ENCODE peak calls at places on chromosomes 13 and 19, in eight cellular contexts. H is CD8-positive, alpha-beta T cell; O is thoracic aorta; W is neural progenitor cell; D is testis; Q is transverse colon; F is progenitor cell of endocrine pancreas; B is brain microvascular endothelial cell. C is an unnamed sample.

GRCh38 chr19:6238256-6238642 is 41.5 kb downstream of the MLLT1 start:
- DNase-seq in B (no peak), Q (no peak), F (no peak), H (peak; percentile 31), D (no peak), W (no peak), O (no peak), C (no peak)

GRCh38 chr13:107554355-107554905 is 660.9 kb downstream of the LIG4 start:
- DNase-seq in F (no peak), D (no peak), O (no peak), W (no peak), Q (no peak), H (no peak), B (no peak), C (no peak)

GRCh38 chr13:49532593-49532992 is 36.8 kb downstream of the PHF11 start:
- DNase-seq in W (no peak), O (no peak), B (no peak), D (no peak), H (no peak), F (no peak), Q (no peak), C (no peak)

GRCh38 chr13:85366759-85367417 is 432.3 kb downstream of the SLITRK6 start:
- DNase-seq in F (no peak), O (no peak), Q (no peak), H (no peak), B (peak; percentile 60), W (no peak), D (no peak), C (no peak)

GRCh38 chr19:42421591-42422031 is 5.6 kb downstream of the LIPE start:
- DNase-seq in D (no peak), O (no peak), H (no peak), W (no peak), Q (no peak), F (no peak), B (no peak), C (no peak)

GRCh38 chr13:25971499-25972145 is 80.2 kb downstream of the SHISA2 start:
- DNase-seq in W (peak; percentile 46), D (no peak), B (no peak), O (no peak), F (no peak), Q (no peak), H (no peak), C (no peak)

GRCh38 chr13:66427330-66427990 is 802.7 kb downstream of the PCDH9 start:
- DNase-seq in Q (no peak), H (no peak), B (no peak), O (no peak), D (no peak), W (no peak), F (no peak), C (no peak)

GRCh38 chr19:50453243-50453642 is 20.6 kb downstream of the MYBPC2 start:
- DNase-seq in D (no peak), W (no peak), F (no peak), B (no peak), O (no peak), Q (no peak), H (no peak), C (no peak)

GRCh38 chr13:101614491-101614890 is 162.0 kb downstream of the ITGBL1 start:
- DNase-seq in H (no peak), Q (no peak), W (peak; percentile 30), B (no peak), F (no peak), O (no peak), D (no peak), C (no peak)

GRCh38 chr13:107641574-107641973 is 573.8 kb downstream of the LIG4 start:
- DNase-seq in F (no peak), O (no peak), H (no peak), W (no peak), Q (no peak), D (no peak), B (no peak), C (no peak)

GRCh38 chr19:52343548-52343947 is 7.5 kb downstream of the ZNF610 start:
- DNase-seq in F (peak; percentile 68), O (no peak), H (peak; percentile 43), D (peak; percentile 71), B (peak; percentile 2), Q (peak; percentile 9), W (peak; percentile 85), C (peak; percentile 25)

DNA sequence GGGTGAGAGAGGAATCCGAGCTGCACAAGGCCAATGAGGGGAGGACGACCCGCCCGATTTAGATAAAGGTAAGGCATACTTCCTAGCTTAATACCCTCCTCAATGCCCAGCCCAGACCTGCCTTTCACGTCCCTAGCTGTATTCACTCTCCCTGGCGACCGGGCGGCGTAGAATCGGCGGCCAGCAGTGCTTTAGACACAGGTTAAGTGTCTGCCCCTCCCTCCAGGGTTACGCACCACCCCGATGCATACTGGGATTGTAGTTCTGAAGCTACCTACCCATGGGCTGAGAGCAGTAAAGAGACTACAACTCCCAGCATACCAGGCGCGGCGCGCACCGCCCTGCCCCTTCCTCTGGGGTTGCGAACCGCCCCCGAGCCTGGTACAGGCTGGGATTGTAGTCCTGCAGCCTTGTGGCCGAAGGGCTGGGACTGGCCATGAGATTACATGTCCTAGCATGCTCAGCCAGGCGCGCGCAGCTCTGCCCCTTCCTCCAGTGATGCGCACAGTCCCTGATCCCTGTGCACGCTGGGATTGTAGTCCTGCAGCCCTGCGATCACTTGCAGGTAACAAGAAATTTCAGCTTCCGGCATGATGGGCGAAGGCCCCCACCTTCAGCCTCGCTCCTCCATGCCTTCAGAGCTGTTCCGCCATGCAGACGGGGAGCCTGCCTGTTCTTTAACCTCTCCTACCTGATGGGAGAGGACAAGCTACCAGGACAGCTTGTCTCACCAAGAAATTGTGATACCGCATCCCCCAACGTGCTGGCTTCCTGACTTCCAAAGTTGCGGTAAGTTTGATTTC is 43.5 kb upstream of the ZNF14 start:
- DNase-seq in F (peak; percentile 97), B (peak; percentile 99), W (peak; percentile 99), Q (peak; percentile 98), O (peak; percentile 94), H (peak; percentile 93), D (peak; percentile 99), C (peak; percentile 84)
- TF ChIP-seq CTCF in F (no peak), B (peak; percentile 17), W (no peak), Q (no peak), O (no peak), H (no peak), D (no peak), C (no peak)

DNA sequence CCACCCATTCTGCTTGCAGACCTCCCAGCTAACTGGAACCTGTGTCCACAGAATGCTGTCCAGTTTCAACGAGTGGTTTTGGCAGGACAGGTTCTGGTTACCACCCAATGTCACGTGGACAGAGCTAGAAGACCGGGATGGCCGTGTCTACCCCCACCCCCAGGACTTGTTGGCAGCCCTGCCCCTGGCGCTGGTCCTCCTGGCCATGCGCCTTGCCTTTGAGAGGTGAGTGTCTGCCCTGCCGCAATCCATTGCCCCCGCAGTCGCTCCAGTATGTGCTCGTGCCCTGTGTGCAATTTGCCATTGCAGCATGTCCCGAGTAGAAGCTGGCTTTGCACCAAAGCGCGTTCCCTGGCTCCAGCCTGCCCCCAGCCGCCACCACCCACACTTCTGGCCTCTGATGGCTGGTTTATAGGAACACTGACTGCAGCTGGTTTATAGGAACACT is 41.9 kb downstream of the CERS4 start:
- DNase-seq in Q (peak; percentile 44), D (peak; percentile 86), W (no peak), F (no peak), H (no peak), O (peak; percentile 30), B (no peak), C (no peak)
- TF ChIP-seq CTCF in Q (no peak), D (no peak), W (no peak), F (no peak), H (no peak), O (no peak), B (peak; percentile 18), C (no peak)

GRCh38 chr19:36547001-36547732 is 19.1 kb upstream of the ZNF260 start:
- DNase-seq in Q (no peak), W (no peak), H (no peak), F (no peak), B (no peak), O (no peak), D (no peak), C (no peak)
- TF ChIP-seq CTCF in Q (no peak), W (no peak), H (no peak), F (no peak), B (no peak), O (no peak), D (no peak), C (no peak)

DNA sequence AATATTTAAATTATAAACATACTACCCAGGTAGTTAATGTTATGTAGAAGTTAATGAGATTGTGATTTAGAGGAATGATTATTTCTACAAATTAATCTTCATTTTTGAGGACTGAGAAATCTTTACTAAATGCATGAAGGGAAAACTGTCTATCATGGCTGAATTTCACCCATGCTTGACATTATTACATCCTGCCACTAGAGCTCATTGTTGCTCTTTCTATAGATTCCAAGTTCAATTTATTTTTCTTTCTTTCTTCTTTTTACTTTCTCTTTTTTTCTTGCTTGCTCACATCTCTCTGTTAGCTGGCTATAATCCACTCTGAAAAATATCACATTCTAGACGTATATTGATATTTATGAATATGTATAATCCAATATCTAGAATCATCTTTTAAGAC is 505.0 kb upstream of the KLHL1 start:
- DNase-seq in O (no peak), H (no peak), F (no peak), W (no peak), D (no peak), B (no peak), Q (no peak), C (no peak)
- TF ChIP-seq CTCF in O (no peak), H (no peak), F (peak; percentile 62), W (peak; percentile 52), D (no peak), B (no peak), Q (peak; percentile 13), C (no peak)

GRCh38 chr13:28678809-28679208 is 19.9 kb downstream of the POMP start:
- DNase-seq in B (no peak), O (no peak), D (no peak), F (no peak), H (no peak), Q (no peak), W (no peak), C (no peak)
- TF ChIP-seq CTCF in B (peak; percentile 25), O (no peak), D (no peak), F (peak; percentile 18), H (peak; percentile 0), Q (no peak), W (no peak), C (no peak)

C was measured in omental fat pad.